ENCODE peak calls at places on chromosomes 11 and 22, in four cellular contexts. One of them, this sample, is unnamed.

GRCh38 chr11:85076535-85077330 is 550.4 kb downstream of the DLG2 start:
- DNase-seq in fibroblast of pulmonary artery: peak; percentile 2
- DNase-seq in dorsolateral prefrontal cortex: no peak
- DNase-seq in ovary: no peak
- DNase-seq in this sample: peak; percentile 85

GRCh38 chr11:102279641-102280170 is 37.6 kb upstream of the BIRC3 start:
- DNase-seq in fibroblast of pulmonary artery: peak; percentile 64
- DNase-seq in dorsolateral prefrontal cortex: no peak
- DNase-seq in ovary: no peak
- DNase-seq in this sample: peak; percentile 56

GRCh38 chr11:66559141-66559861 is 9.1 kb downstream of the CTSF start:
- DNase-seq in fibroblast of pulmonary artery: peak; percentile 28
- DNase-seq in dorsolateral prefrontal cortex: no peak
- DNase-seq in ovary: peak; percentile 80
- DNase-seq in this sample: no peak

GRCh38 chr11:113313601-113314000 is 782 bp upstream of the TTC12 start:
- DNase-seq in fibroblast of pulmonary artery: no peak
- DNase-seq in dorsolateral prefrontal cortex: no peak
- DNase-seq in ovary: no peak
- DNase-seq in this sample: no peak

GRCh38 chr22:45263790-45264269 is 20.9 kb upstream of the UPK3A start:
- DNase-seq in fibroblast of pulmonary artery: peak; percentile 87
- DNase-seq in dorsolateral prefrontal cortex: peak; percentile 62
- DNase-seq in ovary: peak; percentile 80
- DNase-seq in this sample: peak; percentile 62

GRCh38 chr22:39309881-39310714 is 9.3 kb downstream of the RPL3 start:
- DNase-seq in fibroblast of pulmonary artery: peak; percentile 63
- DNase-seq in dorsolateral prefrontal cortex: no peak
- DNase-seq in ovary: no peak
- DNase-seq in this sample: no peak

GRCh38 chr11:126488591-126489370 is 133.3 kb downstream of the ST3GAL4 start:
- DNase-seq in fibroblast of pulmonary artery: no peak
- DNase-seq in dorsolateral prefrontal cortex: no peak
- DNase-seq in ovary: peak; percentile 22
- DNase-seq in this sample: no peak

GRCh38 chr11:113026778-113027177 is 65.6 kb downstream of the NCAM1 start:
- DNase-seq in fibroblast of pulmonary artery: no peak
- DNase-seq in dorsolateral prefrontal cortex: no peak
- DNase-seq in ovary: no peak
- DNase-seq in this sample: no peak

GRCh38 chr11:408154-409007 is 6.4 kb downstream of the SIGIRR start:
- DNase-seq in fibroblast of pulmonary artery: no peak
- DNase-seq in dorsolateral prefrontal cortex: no peak
- DNase-seq in ovary: no peak
- DNase-seq in this sample: no peak

GRCh38 chr11:83020942-83021779 is 50.5 kb downstream of the RAB30 start:
- DNase-seq in fibroblast of pulmonary artery: no peak
- DNase-seq in dorsolateral prefrontal cortex: no peak
- DNase-seq in ovary: no peak
- DNase-seq in this sample: no peak

GRCh38 chr11:72787262-72788104 is 6.4 kb downstream of the STARD10 start:
- DNase-seq in fibroblast of pulmonary artery: no peak
- DNase-seq in dorsolateral prefrontal cortex: no peak
- DNase-seq in ovary: no peak
- DNase-seq in this sample: no peak
- TF ChIP-seq CTCF in fibroblast of pulmonary artery: no peak
- TF ChIP-seq CTCF in dorsolateral prefrontal cortex: no peak
- TF ChIP-seq CTCF in ovary: no peak
- TF ChIP-seq CTCF in this sample: no peak

GRCh38 chr11:104968856-104969776 is 742 bp upstream of the CASP4 start:
- DNase-seq in fibroblast of pulmonary artery: peak; percentile 55
- DNase-seq in dorsolateral prefrontal cortex: no peak
- DNase-seq in ovary: peak; percentile 51
- DNase-seq in this sample: peak; percentile 2
- TF ChIP-seq CTCF in fibroblast of pulmonary artery: no peak
- TF ChIP-seq CTCF in dorsolateral prefrontal cortex: no peak
- TF ChIP-seq CTCF in ovary: no peak
- TF ChIP-seq CTCF in this sample: no peak

DNA sequence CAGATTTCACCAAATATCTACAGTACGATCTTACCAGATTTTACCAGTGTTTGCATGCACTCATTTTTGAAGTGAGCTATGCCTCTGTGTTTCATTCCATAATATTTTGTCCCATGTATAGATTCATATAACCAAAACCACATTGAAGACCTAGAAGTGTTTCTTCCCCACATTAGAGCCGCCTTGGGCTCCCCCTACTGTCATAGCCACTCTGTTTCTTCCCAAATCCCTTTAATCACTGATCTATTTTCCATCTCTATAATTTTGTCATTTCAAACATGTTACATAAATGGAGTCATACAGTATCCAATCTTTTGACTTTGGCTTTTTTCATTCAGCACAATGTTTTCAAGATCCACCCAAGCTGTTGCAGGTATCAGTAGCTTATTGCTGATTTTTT is 12.7 kb downstream of the MRGPRX3 start:
- DNase-seq in fibroblast of pulmonary artery: no peak
- DNase-seq in dorsolateral prefrontal cortex: no peak
- DNase-seq in ovary: no peak
- DNase-seq in this sample: no peak
- TF ChIP-seq CTCF in fibroblast of pulmonary artery: peak; percentile 11
- TF ChIP-seq CTCF in dorsolateral prefrontal cortex: no peak
- TF ChIP-seq CTCF in ovary: no peak
- TF ChIP-seq CTCF in this sample: no peak

DNA sequence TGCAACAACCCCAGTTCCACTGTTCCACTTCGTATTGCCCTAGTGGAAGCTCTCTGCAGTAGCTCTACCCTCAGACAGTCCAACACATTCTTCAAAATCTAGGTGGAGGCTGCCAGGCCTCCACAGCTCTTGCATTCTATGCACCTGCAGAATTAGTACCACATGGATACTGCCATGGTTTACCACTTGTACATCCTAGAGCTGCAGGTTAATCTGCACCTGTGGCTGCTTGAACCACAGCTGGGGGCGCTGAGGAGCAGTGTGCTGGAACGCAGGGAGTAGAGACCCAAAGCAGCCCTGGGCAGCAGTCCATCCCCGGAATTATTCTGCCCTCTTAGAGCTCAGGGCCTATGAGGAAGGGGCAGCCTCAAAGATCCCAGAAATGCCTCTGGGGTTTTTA is 4.3 kb upstream of the CTSC start:
- DNase-seq in fibroblast of pulmonary artery: no peak
- DNase-seq in dorsolateral prefrontal cortex: no peak
- DNase-seq in ovary: no peak
- DNase-seq in this sample: no peak
- TF ChIP-seq CTCF in fibroblast of pulmonary artery: no peak
- TF ChIP-seq CTCF in dorsolateral prefrontal cortex: no peak
- TF ChIP-seq CTCF in ovary: no peak
- TF ChIP-seq CTCF in this sample: no peak

GRCh38 chr11:128628686-128629085 is 41.3 kb upstream of the ETS1 start:
- DNase-seq in fibroblast of pulmonary artery: no peak
- DNase-seq in dorsolateral prefrontal cortex: no peak
- DNase-seq in ovary: no peak
- DNase-seq in this sample: no peak
- TF ChIP-seq CTCF in fibroblast of pulmonary artery: no peak
- TF ChIP-seq CTCF in dorsolateral prefrontal cortex: no peak
- TF ChIP-seq CTCF in ovary: no peak
- TF ChIP-seq CTCF in this sample: no peak

GRCh38 chr11:1767399-1768140 is 3.8 kb upstream of the CTSD start:
- DNase-seq in fibroblast of pulmonary artery: no peak
- DNase-seq in dorsolateral prefrontal cortex: peak; percentile 14
- DNase-seq in ovary: peak; percentile 30
- DNase-seq in this sample: no peak
- TF ChIP-seq CTCF in fibroblast of pulmonary artery: no peak
- TF ChIP-seq CTCF in dorsolateral prefrontal cortex: no peak
- TF ChIP-seq CTCF in ovary: no peak
- TF ChIP-seq CTCF in this sample: no peak

DNA sequence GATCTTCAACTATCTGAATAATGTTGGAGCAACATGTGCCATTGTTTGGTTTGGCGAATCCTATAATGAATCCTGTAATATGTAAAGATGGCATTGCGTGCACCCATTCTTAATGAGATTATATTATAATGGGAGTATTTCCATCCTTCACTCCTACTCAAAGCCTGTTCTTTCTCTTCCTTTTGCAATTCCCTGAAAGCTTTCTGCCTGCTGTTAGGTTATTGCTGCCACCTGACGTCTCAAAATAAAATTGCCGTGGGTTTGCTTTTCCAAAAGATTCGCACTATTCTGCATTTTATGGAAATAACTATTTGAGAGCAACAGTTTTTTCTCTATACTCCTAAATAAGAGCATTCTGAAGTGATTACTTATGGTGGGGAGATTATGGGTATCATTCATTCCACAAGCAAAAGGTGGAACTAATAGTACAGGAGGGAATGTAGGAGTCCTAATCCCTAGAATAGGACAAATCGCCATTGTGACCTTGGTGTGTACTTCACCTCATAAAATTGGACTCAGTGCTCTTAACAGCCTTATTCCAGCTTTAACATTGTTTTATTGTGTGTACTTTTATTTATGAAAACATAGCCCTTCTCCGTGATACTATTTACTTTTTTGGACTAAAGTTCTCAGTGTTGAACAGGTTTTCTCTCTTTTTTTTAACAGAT is 69.6 kb upstream of the ALKBH3 start:
- DNase-seq in fibroblast of pulmonary artery: peak; percentile 46
- DNase-seq in dorsolateral prefrontal cortex: no peak
- DNase-seq in ovary: no peak
- DNase-seq in this sample: no peak
- TF ChIP-seq CTCF in fibroblast of pulmonary artery: peak; percentile 51
- TF ChIP-seq CTCF in dorsolateral prefrontal cortex: peak; percentile 35
- TF ChIP-seq CTCF in ovary: no peak
- TF ChIP-seq CTCF in this sample: peak; percentile 40